ENCODE peak calls at places on chromosomes 4 and X, in five cellular contexts. One of them, this sample, is unnamed. For H3K4me1 and H3K27me3, the result is how much of the 10 kb centered on the place peaks cover.

GRCh38 chrX:139881572-139881971 is 51.3 kb downstream of the ATP11C start:
- DNase-seq in psoas muscle: no peak
- DNase-seq in cardiac muscle cell: no peak
- DNase-seq in prostate gland: no peak
- DNase-seq in aorta: no peak
- DNase-seq in this sample: no peak

GRCh38 chr4:39626261-39626660 is 12.4 kb downstream of the SMIM14 start:
- DNase-seq in psoas muscle: no peak
- DNase-seq in cardiac muscle cell: no peak
- DNase-seq in prostate gland: no peak
- DNase-seq in aorta: no peak
- DNase-seq in this sample: no peak

GRCh38 chr4:41853973-41854372 is 81.3 kb upstream of the TMEM33 start:
- DNase-seq in psoas muscle: no peak
- DNase-seq in cardiac muscle cell: no peak
- DNase-seq in prostate gland: no peak
- DNase-seq in aorta: no peak
- DNase-seq in this sample: no peak

GRCh38 chr4:185112104-185112503 is 31.0 kb upstream of the SLC25A4 start:
- DNase-seq in psoas muscle: no peak
- DNase-seq in cardiac muscle cell: peak
- DNase-seq in prostate gland: no peak
- DNase-seq in aorta: no peak
- DNase-seq in this sample: peak

GRCh38 chr4:152246659-152247058 is 289.2 kb downstream of the FBXW7 start:
- DNase-seq in psoas muscle: no peak
- DNase-seq in cardiac muscle cell: no peak
- DNase-seq in prostate gland: no peak
- DNase-seq in aorta: no peak
- DNase-seq in this sample: no peak

GRCh38 chr4:133233922-133234321 is 84.8 kb downstream of the PCDH10 start:
- DNase-seq in psoas muscle: no peak
- DNase-seq in cardiac muscle cell: no peak
- DNase-seq in prostate gland: no peak
- DNase-seq in aorta: no peak
- DNase-seq in this sample: no peak

GRCh38 chrX:95662200-95662599 is 1022.4 kb upstream of the DIAPH2 start:
- DNase-seq in psoas muscle: no peak
- DNase-seq in cardiac muscle cell: no peak
- DNase-seq in prostate gland: no peak
- DNase-seq in aorta: no peak
- DNase-seq in this sample: no peak

GRCh38 chrX:40098264-40099045 is 697 bp upstream of the BCOR start:
- DNase-seq in psoas muscle: peak
- DNase-seq in cardiac muscle cell: peak
- DNase-seq in prostate gland: peak
- DNase-seq in aorta: peak
- DNase-seq in this sample: peak

GRCh38 chrX:136750364-136750763 is 30.4 kb downstream of the ARHGEF6 start:
- DNase-seq in psoas muscle: no peak
- DNase-seq in cardiac muscle cell: no peak
- DNase-seq in prostate gland: no peak
- DNase-seq in aorta: no peak
- DNase-seq in this sample: no peak

GRCh38 chr4:825969-826330 is at the start of gene CPLX1:
- DNase-seq in psoas muscle: peak
- DNase-seq in cardiac muscle cell: peak
- DNase-seq in prostate gland: no peak
- DNase-seq in aorta: no peak
- DNase-seq in this sample: peak

GRCh38 chr4:55116450-55116849 is 8.9 kb downstream of the KDR start:
- DNase-seq in psoas muscle: no peak
- DNase-seq in cardiac muscle cell: no peak
- DNase-seq in prostate gland: no peak
- DNase-seq in aorta: no peak
- DNase-seq in this sample: no peak

GRCh38 chrX:45508459-45508858 is 307.8 kb upstream of the DIPK2B start:
- DNase-seq in psoas muscle: no peak
- DNase-seq in cardiac muscle cell: no peak
- DNase-seq in prostate gland: no peak
- DNase-seq in aorta: no peak
- DNase-seq in this sample: peak

GRCh38 chrX:40201486-40201885 is 103.7 kb upstream of the BCOR start:
- DNase-seq in psoas muscle: no peak
- DNase-seq in cardiac muscle cell: no peak
- DNase-seq in prostate gland: no peak
- DNase-seq in aorta: no peak
- DNase-seq in this sample: no peak

GRCh38 chr4:102343964-102344519 is 1.2 kb downstream of the SLC39A8 start:
- DNase-seq in psoas muscle: no peak
- DNase-seq in cardiac muscle cell: peak
- DNase-seq in prostate gland: peak
- DNase-seq in aorta: no peak
- DNase-seq in this sample: no peak

GRCh38 chr4:84914686-84915395 is 51.6 kb downstream of the WDFY3 start:
- DNase-seq in psoas muscle: no peak
- DNase-seq in cardiac muscle cell: no peak
- DNase-seq in prostate gland: no peak
- DNase-seq in aorta: no peak
- DNase-seq in this sample: no peak

GRCh38 chr4:165991325-165992180 is 118.5 kb downstream of the TLL1 start:
- DNase-seq in psoas muscle: no peak
- DNase-seq in cardiac muscle cell: no peak
- DNase-seq in prostate gland: no peak
- DNase-seq in aorta: no peak
- DNase-seq in this sample: no peak

GRCh38 chrX:150544222-150544787 is 24.1 kb upstream of the MTM1 start:
- DNase-seq in psoas muscle: no peak
- DNase-seq in cardiac muscle cell: peak
- DNase-seq in prostate gland: no peak
- DNase-seq in aorta: no peak
- DNase-seq in this sample: no peak

GRCh38 chr4:28883211-28883610 is 1837.0 kb upstream of the PCDH7 start:
- DNase-seq in psoas muscle: no peak
- DNase-seq in cardiac muscle cell: no peak
- DNase-seq in prostate gland: no peak
- DNase-seq in aorta: no peak
- DNase-seq in this sample: no peak

GRCh38 chr4:75511841-75512240 is 2.4 kb downstream of the RCHY1 start:
- DNase-seq in psoas muscle: no peak
- DNase-seq in cardiac muscle cell: no peak
- DNase-seq in prostate gland: no peak
- DNase-seq in aorta: no peak
- DNase-seq in this sample: no peak

GRCh38 chr4:133483600-133484246 is 334.6 kb downstream of the PCDH10 start:
- DNase-seq in psoas muscle: no peak
- DNase-seq in cardiac muscle cell: peak
- DNase-seq in prostate gland: no peak
- DNase-seq in aorta: no peak
- DNase-seq in this sample: no peak

GRCh38 chr4:151324449-151325319 is 721 bp downstream of the SH3D19 start:
- DNase-seq in psoas muscle: peak
- DNase-seq in cardiac muscle cell: peak
- DNase-seq in prostate gland: peak
- DNase-seq in aorta: peak
- DNase-seq in this sample: peak

GRCh38 chr4:164068392-164068791 is 573.9 kb downstream of the TMA16 start:
- DNase-seq in psoas muscle: no peak
- DNase-seq in cardiac muscle cell: no peak
- DNase-seq in prostate gland: no peak
- DNase-seq in aorta: no peak
- DNase-seq in this sample: peak

GRCh38 chrX:125680366-125680765 is 360.7 kb downstream of the TEX13C start:
- DNase-seq in psoas muscle: no peak
- DNase-seq in cardiac muscle cell: no peak
- DNase-seq in prostate gland: no peak
- DNase-seq in aorta: no peak
- DNase-seq in this sample: no peak

GRCh38 chr4:110361921-110362320 is 114.0 kb upstream of the ENPEP start:
- DNase-seq in psoas muscle: no peak
- DNase-seq in cardiac muscle cell: no peak
- DNase-seq in prostate gland: no peak
- DNase-seq in aorta: no peak
- DNase-seq in this sample: no peak

GRCh38 chr4:72569719-72570235 is 756 bp upstream of the ADAMTS3 start:
- DNase-seq in psoas muscle: peak
- DNase-seq in cardiac muscle cell: no peak
- DNase-seq in prostate gland: peak
- DNase-seq in aorta: no peak
- DNase-seq in this sample: no peak

GRCh38 chr4:17619416-17620105 is 5.1 kb downstream of the MED28 start:
- DNase-seq in psoas muscle: peak
- DNase-seq in cardiac muscle cell: no peak
- DNase-seq in prostate gland: no peak
- DNase-seq in aorta: no peak
- DNase-seq in this sample: no peak

GRCh38 chrX:72108666-72109065 is 23.0 kb downstream of the RTL5 start:
- DNase-seq in psoas muscle: no peak
- DNase-seq in cardiac muscle cell: no peak
- DNase-seq in prostate gland: no peak
- DNase-seq in aorta: no peak
- DNase-seq in this sample: no peak

GRCh38 chr4:153529646-153530045 is 63.5 kb downstream of the TMEM131L start:
- DNase-seq in psoas muscle: no peak
- DNase-seq in cardiac muscle cell: no peak
- DNase-seq in prostate gland: no peak
- DNase-seq in aorta: no peak
- DNase-seq in this sample: no peak
- H3K4me1 ChIP-seq in psoas muscle: half or more
- H3K4me1 ChIP-seq in cardiac muscle cell: under half
- H3K4me1 ChIP-seq in prostate gland: under half
- H3K4me1 ChIP-seq in aorta: under half
- H3K4me1 ChIP-seq in this sample: under half

DNA sequence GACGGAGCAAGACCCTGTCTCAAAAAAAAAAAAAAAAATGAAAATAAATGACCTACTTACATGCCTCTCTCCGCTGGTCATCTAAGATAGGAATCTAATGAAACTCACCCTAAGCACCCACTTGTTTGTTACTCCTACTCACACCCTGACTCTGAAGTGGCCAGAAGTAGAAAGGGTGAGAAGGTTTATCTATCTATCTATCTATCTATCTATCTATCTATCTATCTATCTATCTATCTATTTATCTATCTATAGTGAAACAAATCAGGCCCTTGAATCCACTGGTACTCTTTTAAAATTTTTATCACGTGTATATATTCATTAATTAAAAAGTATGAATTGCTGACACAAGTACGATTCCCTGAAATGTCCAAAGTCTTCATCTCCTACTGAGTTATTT is 75.2 kb downstream of the SLC10A7 start:
- DNase-seq in psoas muscle: no peak
- DNase-seq in cardiac muscle cell: no peak
- DNase-seq in prostate gland: no peak
- DNase-seq in aorta: no peak
- DNase-seq in this sample: no peak
- H3K4me3 ChIP-seq in psoas muscle: no peak
- H3K4me3 ChIP-seq in cardiac muscle cell: no peak
- H3K4me3 ChIP-seq in prostate gland: no peak
- H3K4me3 ChIP-seq in aorta: no peak
- H3K4me3 ChIP-seq in this sample: no peak

GRCh38 chr4:8860096-8860891 is 11.3 kb downstream of the HMX1 start:
- DNase-seq in psoas muscle: peak
- DNase-seq in cardiac muscle cell: no peak
- DNase-seq in prostate gland: no peak
- DNase-seq in aorta: peak
- DNase-seq in this sample: no peak

GRCh38 chr4:8861576-8862279 is 9.9 kb downstream of the HMX1 start:
- DNase-seq in psoas muscle: no peak
- DNase-seq in cardiac muscle cell: no peak
- DNase-seq in prostate gland: no peak
- DNase-seq in aorta: no peak
- DNase-seq in this sample: no peak

GRCh38 chr4:8859550-8860095 is 12.0 kb downstream of the HMX1 start:
- DNase-seq in psoas muscle: peak
- DNase-seq in cardiac muscle cell: no peak
- DNase-seq in prostate gland: no peak
- DNase-seq in aorta: no peak
- DNase-seq in this sample: no peak

GRCh38 chr4:8862334-8862733 is 9.3 kb downstream of the HMX1 start:
- DNase-seq in psoas muscle: no peak
- DNase-seq in cardiac muscle cell: no peak
- DNase-seq in prostate gland: no peak
- DNase-seq in aorta: no peak
- DNase-seq in this sample: no peak

DNA sequence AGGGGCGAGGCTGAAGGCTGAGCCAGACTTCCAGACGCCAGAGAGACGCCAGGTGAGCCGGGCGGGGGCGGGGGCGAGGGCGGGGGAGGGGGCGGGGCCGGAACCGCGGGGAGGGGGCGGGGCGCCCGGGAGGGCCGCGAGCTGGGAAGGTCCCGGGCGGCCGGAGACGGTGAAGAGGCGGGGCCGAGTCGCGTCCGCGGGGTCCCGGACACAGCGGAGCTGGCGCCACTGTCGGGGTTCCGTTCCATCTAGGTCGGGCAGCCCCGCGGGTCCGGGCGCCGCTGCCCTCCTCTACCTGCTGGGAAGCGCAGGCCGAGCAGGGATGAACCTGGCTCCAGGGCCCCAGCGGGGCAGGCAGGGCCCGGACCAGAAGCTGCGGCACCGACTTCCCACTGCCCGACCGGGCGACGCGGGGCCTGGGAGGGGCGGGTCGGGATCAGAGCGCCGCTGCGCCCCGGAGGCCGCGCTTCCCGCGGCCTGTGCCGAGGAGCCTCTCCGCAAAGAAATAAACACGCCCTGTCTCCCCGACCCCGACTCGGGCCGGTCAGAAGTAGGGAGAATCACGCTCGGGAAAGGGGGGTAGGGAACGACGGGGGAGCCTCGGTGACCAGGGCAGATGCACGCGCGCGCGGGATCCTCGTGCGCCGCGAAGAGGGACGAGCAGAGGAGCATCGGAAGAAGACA is 10.6 kb downstream of the HMX1 start:
- DNase-seq in psoas muscle: no peak
- DNase-seq in cardiac muscle cell: no peak
- DNase-seq in prostate gland: no peak
- DNase-seq in aorta: peak
- DNase-seq in this sample: no peak
- H3K27me3 ChIP-seq in psoas muscle: under half
- H3K27me3 ChIP-seq in cardiac muscle cell: half or more
- H3K27me3 ChIP-seq in prostate gland: half or more
- H3K27me3 ChIP-seq in aorta: under half
- H3K27me3 ChIP-seq in this sample: under half

DNA sequence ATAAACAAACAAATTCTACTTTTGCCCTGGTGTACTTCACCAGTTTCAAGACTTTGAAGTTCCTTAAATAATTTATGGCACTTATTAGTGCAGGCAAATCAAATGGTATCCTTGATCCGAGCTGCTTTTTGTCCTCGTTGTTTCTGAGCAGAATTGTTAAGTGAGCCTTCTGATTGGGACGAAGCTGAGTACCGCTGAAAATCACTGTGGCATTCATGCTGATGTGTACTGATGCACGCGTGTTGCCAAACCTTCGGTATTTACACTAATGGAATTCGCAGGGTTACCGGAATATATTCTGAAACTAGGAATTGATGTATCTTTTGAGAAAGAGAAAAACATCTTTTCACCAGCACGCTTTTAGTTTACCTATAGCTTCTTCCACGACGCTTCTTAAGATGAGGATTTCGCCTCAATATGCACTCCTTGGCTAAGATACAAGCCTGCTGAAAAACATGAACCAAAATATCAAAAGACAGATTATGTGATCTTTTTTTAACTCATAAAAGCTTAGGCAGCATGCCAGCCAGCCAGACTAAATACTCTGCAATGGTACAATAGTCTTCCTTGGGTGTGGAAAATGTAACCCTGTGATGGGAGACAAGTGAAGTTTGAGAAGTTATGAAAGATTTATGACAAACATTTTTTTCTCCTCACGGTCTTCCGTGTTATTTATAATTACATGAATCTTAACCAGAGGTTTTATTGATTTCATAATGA is 48.9 kb upstream of the TENM3 start:
- DNase-seq in psoas muscle: no peak
- DNase-seq in cardiac muscle cell: no peak
- DNase-seq in prostate gland: no peak
- DNase-seq in aorta: no peak
- DNase-seq in this sample: no peak
- H3K4me1 ChIP-seq in psoas muscle: under half
- H3K4me1 ChIP-seq in cardiac muscle cell: under half
- H3K4me1 ChIP-seq in prostate gland: under half
- H3K4me1 ChIP-seq in aorta: under half
- H3K4me1 ChIP-seq in this sample: under half

This sample was measured in right cardiac atrium.